ENCODE peak calls at places on chromosomes 11 and 22, in eight cellular contexts. N, T, A, Q, W, P, Z and J are unnamed samples.

GRCh38 chr22:30204742-30205111 is 41.8 kb downstream of the LIF start:
- DNase-seq in N (peak; percentile 88), Z (no peak), A (peak; percentile 84), W (no peak), Q (no peak), T (peak; percentile 31), P (peak; percentile 11), J (peak; percentile 88)

GRCh38 chr11:43735931-43736330 is 55.4 kb downstream of the HSD17B12 start:
- DNase-seq in T (peak; percentile 24), Q (no peak), W (no peak), P (no peak), N (peak; percentile 47), A (peak; percentile 71), Z (no peak), J (peak; percentile 77)

GRCh38 chr11:102274628-102275027 is 42.7 kb upstream of the BIRC3 start:
- DNase-seq in T (no peak), Q (no peak), Z (no peak), A (no peak), N (no peak), W (no peak), P (no peak), J (no peak)

GRCh38 chr11:45170484-45170883 is 24.0 kb downstream of the PRDM11 start:
- DNase-seq in P (no peak), Q (no peak), A (no peak), T (no peak), W (no peak), Z (no peak), N (no peak), J (no peak)

GRCh38 chr22:31278643-31279326 is 13.5 kb downstream of the PIK3IP1 start:
- DNase-seq in A (no peak), Q (no peak), Z (no peak), W (no peak), T (no peak), N (no peak), P (peak; percentile 51), J (no peak)

GRCh38 chr11:34487430-34487829 is 26.2 kb downstream of the ELF5 start:
- DNase-seq in A (no peak), P (no peak), N (no peak), T (no peak), Z (no peak), W (no peak), Q (peak; percentile 17), J (no peak)

GRCh38 chr11:65855927-65856363 is 2.0 kb downstream of the CFL1 start:
- DNase-seq in T (no peak), W (no peak), N (no peak), Z (no peak), P (no peak), Q (no peak), A (no peak), J (no peak)

GRCh38 chr11:44030276-44030932 is 17.4 kb upstream of the ACCSL start:
- DNase-seq in Z (peak; percentile 82), A (peak; percentile 68), T (no peak), N (peak; percentile 92), Q (peak; percentile 73), P (no peak), W (no peak), J (peak; percentile 94)

GRCh38 chr22:31082606-31083376 is 1.7 kb downstream of the SMTN start:
- DNase-seq in P (peak; percentile 74), Z (peak; percentile 66), W (no peak), N (peak; percentile 79), A (peak; percentile 64), Q (peak; percentile 87), T (no peak), J (peak; percentile 77)

GRCh38 chr22:22178566-22178965 is 66.0 kb upstream of the VPREB1 start:
- DNase-seq in W (no peak), N (no peak), T (no peak), Q (no peak), Z (no peak), A (no peak), P (no peak), J (no peak)

GRCh38 chr11:131354251-131354701 is 16.1 kb upstream of the NTM start:
- DNase-seq in T (no peak), W (no peak), N (peak; percentile 24), Z (no peak), P (no peak), A (no peak), Q (no peak), J (peak; percentile 53)

GRCh38 chr11:78935408-78936101 is 360.9 kb upstream of the NARS2 start:
- DNase-seq in T (no peak), Q (no peak), A (no peak), N (no peak), Z (no peak), P (no peak), W (no peak), J (no peak)

GRCh38 chr11:18115360-18116127 is 9.7 kb upstream of the SAAL1 start:
- DNase-seq in T (no peak), N (peak; percentile 68), Q (peak; percentile 89), Z (peak; percentile 32), P (peak; percentile 43), A (peak; percentile 55), W (peak; percentile 10), J (peak; percentile 56)

GRCh38 chr22:40322818-40323447 is 23.4 kb upstream of the ADSL start:
- DNase-seq in T (no peak), N (no peak), Q (peak; percentile 33), A (no peak), Z (no peak), W (no peak), P (no peak), J (no peak)

GRCh38 chr22:40323681-40324083 is 22.6 kb upstream of the ADSL start:
- DNase-seq in Z (no peak), P (no peak), A (no peak), Q (peak; percentile 26), T (no peak), W (no peak), N (no peak), J (peak; percentile 17)

GRCh38 chr22:40326905-40327735 is 19.2 kb upstream of the ADSL start:
- DNase-seq in P (no peak), N (peak; percentile 21), A (peak; percentile 67), T (no peak), W (no peak), Q (peak; percentile 68), Z (no peak), J (peak; percentile 47)

GRCh38 chr22:40325315-40325714 is 21.0 kb upstream of the ADSL start:
- DNase-seq in P (no peak), T (no peak), W (no peak), A (no peak), Z (no peak), Q (peak; percentile 61), N (no peak), J (no peak)

GRCh38 chr22:40324468-40325305 is 21.6 kb upstream of the ADSL start:
- DNase-seq in A (no peak), T (no peak), Q (peak; percentile 34), Z (no peak), W (peak; percentile 40), N (no peak), P (no peak), J (no peak)
- TF ChIP-seq CTCF in A (no peak), T (no peak), Q (no peak), Z (no peak), W (no peak), N (no peak), P (no peak), J (no peak)

DNA sequence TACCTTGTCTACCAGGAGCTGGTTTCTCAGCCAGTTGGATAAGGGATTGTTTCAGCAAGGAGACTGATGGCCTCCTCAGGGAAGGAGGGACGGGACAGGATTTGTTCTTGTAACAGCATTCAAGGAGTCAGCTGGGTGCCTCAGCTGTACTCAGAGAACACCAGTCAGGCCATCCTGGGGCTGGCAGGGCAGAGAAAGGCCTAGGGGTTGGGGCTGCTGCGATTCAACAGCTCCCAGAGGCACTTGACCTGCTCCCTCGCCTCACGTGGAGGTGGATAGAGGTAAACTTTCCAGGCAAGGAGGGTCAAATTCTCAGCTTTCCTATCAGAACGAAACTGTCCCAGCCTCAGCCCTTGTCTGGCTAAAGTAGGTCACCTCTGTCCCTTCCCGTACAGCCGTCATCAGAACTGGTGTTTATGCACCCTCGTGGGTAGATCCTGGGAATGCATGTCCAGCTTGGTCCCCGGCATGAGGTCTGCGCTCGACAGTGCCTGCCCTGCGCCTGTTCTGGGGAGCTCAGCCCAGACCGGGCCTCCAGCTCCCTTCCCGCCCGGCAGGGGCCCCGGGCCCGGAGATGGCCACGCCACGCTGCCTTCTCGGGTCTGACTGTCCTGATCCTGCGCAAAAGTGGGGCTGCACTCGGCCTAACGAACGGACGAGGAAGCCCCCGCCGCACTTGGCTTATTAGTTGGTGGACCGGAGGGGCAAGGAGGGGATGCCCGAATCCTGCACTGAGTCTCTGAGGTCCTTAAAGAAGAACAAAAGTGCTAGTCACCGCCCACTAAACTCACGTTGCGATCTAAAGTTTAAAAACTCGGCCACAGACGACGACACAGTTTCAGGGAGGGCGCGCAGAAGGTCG is 762 bp upstream of the CCDC134 start:
- DNase-seq in T (no peak), W (no peak), N (peak; percentile 24), Z (peak; percentile 26), A (no peak), Q (peak; percentile 72), P (peak; percentile 35), J (no peak)
- H3K4me3 ChIP-seq in T (peak overlapping the region; percentile 99), W (peak overlapping the region; percentile 99), N (peak overlapping the region; percentile 98), Z (peak overlapping the region; percentile 85), A (peak overlapping the region; percentile 91), Q (peak overlapping the region; percentile 84), P (peak overlapping the region; percentile 68), J (peak overlapping the region; percentile 91)

GRCh38 chr22:47987885-47988515 is 1225.5 kb downstream of the TBC1D22A start:
- DNase-seq in P (no peak), A (no peak), T (no peak), Z (no peak), N (no peak), W (no peak), Q (no peak), J (no peak)
- TF ChIP-seq CTCF in P (no peak), A (no peak), T (no peak), Z (no peak), N (no peak), W (no peak), Q (no peak), J (no peak)

GRCh38 chr11:6258571-6258998 is 1.1 kb upstream of the CCKBR start:
- DNase-seq in Q (no peak), T (no peak), A (no peak), W (no peak), N (peak; percentile 8), Z (no peak), P (no peak), J (no peak)

GRCh38 chr11:6260207-6260726 is 629 bp downstream of the CCKBR start:
- DNase-seq in W (no peak), Z (no peak), Q (peak; percentile 43), N (no peak), A (no peak), P (no peak), T (no peak), J (no peak)

GRCh38 chr11:6258141-6258540 is 1.5 kb upstream of the CCKBR start:
- DNase-seq in N (no peak), Z (no peak), P (no peak), Q (peak; percentile 53), W (no peak), A (no peak), T (no peak), J (no peak)

GRCh38 chr11:6263664-6264063 is 4.0 kb downstream of the CCKBR start:
- DNase-seq in W (no peak), Q (no peak), A (no peak), N (no peak), T (no peak), Z (no peak), P (no peak), J (no peak)

DNA sequence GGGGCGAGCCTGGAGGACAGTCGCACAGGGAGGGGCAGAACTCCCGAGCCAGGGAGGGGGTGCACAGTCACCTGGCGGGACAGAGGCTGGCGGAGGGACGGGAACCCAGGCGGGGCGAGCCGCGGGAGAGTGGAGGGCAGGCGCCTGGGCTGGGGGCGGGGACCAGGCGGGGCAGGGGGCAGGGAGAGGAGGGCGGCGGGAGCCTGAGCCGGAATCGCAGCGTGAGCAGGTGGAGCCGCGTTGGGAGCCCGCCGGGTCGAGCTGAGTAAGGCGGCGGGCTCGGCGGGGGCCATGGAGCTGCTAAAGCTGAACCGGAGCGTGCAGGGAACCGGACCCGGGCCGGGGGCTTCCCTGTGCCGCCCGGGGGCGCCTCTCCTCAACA is at the start of gene CCKBR:
- DNase-seq in Z (no peak), N (no peak), Q (peak; percentile 90), A (no peak), P (peak; percentile 25), T (no peak), W (no peak), J (no peak)
- H3K4me3 ChIP-seq in Z (peak within 1 kb of the TSS; percentile 50), N (no peak within 1 kb of the TSS), Q (peak within 1 kb of the TSS; percentile 97), A (no peak within 1 kb of the TSS), P (no peak within 1 kb of the TSS), T (no peak within 1 kb of the TSS), W (peak within 1 kb of the TSS; percentile 53), J (no peak within 1 kb of the TSS)